ENCODE peak calls at places on chromosome 12, in six cellular contexts. Y is astrocyte of the spinal cord, E is body of pancreas, C is dorsolateral prefrontal cortex, K is stomach, L is NB4. R is an unnamed sample.

GRCh38 chr12:175250-175649 is 38.7 kb downstream of the SLC6A12 start:
- DNase-seq in Y (no peak), E (no peak), C (no peak), K (no peak), L (no peak), R (no peak)

GRCh38 chr12:12975322-12976077 is 23.5 kb upstream of the GPRC5D start:
- DNase-seq in Y (peak), E (no peak), C (peak), K (peak), L (peak), R (no peak)

GRCh38 chr12:78293039-78293686 is 462.5 kb downstream of the NAV3 start:
- DNase-seq in Y (no peak), E (no peak), C (no peak), K (no peak), L (no peak), R (no peak)

GRCh38 chr12:32583535-32583934 is 95.6 kb upstream of the DNM1L start:
- DNase-seq in Y (peak), E (no peak), C (no peak), K (no peak), L (peak), R (no peak)

GRCh38 chr12:108358580-108358965 is 19.5 kb upstream of the CMKLR1 start:
- DNase-seq in Y (no peak), E (no peak), C (no peak), K (no peak), L (no peak), R (no peak)

GRCh38 chr12:28497889-28498411 is 307.7 kb downstream of the CCDC91 start:
- DNase-seq in Y (peak), E (no peak), C (no peak), K (no peak), L (no peak), R (no peak)

GRCh38 chr12:68855111-68855510 is 47.1 kb downstream of the MDM2 start:
- DNase-seq in Y (no peak), E (no peak), C (no peak), K (no peak), L (no peak), R (no peak)

GRCh38 chr12:115412821-115413220 is 728.8 kb upstream of the TBX3 start:
- DNase-seq in Y (peak), E (no peak), C (no peak), K (no peak), L (no peak), R (no peak)

GRCh38 chr12:93115646-93116045 is 186.6 kb upstream of the EEA1 start:
- DNase-seq in Y (no peak), E (no peak), C (no peak), K (no peak), L (no peak), R (no peak)

GRCh38 chr12:117363953-117364486 is 2.6 kb upstream of the NOS1 start:
- DNase-seq in Y (no peak), E (no peak), C (no peak), K (no peak), L (no peak), R (no peak)

GRCh38 chr12:57632369-57632897 is 568 bp downstream of the B4GALNT1 start:
- DNase-seq in Y (no peak), E (no peak), C (no peak), K (no peak), L (no peak), R (no peak)

GRCh38 chr12:48454675-48455074 is 17.7 kb upstream of the ANP32D start:
- DNase-seq in Y (peak), E (no peak), C (no peak), K (no peak), L (peak), R (no peak)

GRCh38 chr12:123070267-123071081 is 80.4 kb downstream of the PITPNM2 start:
- DNase-seq in Y (no peak), E (no peak), C (no peak), K (no peak), L (no peak), R (no peak)

GRCh38 chr12:867905-868304 is 81.6 kb downstream of the RAD52 start:
- DNase-seq in Y (no peak), E (no peak), C (no peak), K (no peak), L (no peak), R (no peak)

GRCh38 chr12:18461738-18462137 is 200.4 kb downstream of the PIK3C2G start:
- DNase-seq in Y (no peak), E (no peak), C (no peak), K (no peak), L (no peak), R (no peak)

GRCh38 chr12:111686574-111687105 is 787 bp downstream of the ACAD10 start:
- DNase-seq in Y (no peak), E (no peak), C (no peak), K (no peak), L (peak), R (no peak)

GRCh38 chr12:117235261-117235660 is 45.0 kb upstream of the FBXO21 start:
- DNase-seq in Y (no peak), E (no peak), C (no peak), K (no peak), L (no peak), R (no peak)

GRCh38 chr12:65666876-65667275 is 157.4 kb upstream of the HMGA2 start:
- DNase-seq in Y (peak), E (no peak), C (no peak), K (no peak), L (no peak), R (no peak)

GRCh38 chr12:1590083-1590979 is 4.0 kb downstream of the FBXL14 start:
- DNase-seq in Y (peak), E (no peak), C (peak), K (no peak), L (no peak), R (no peak)

GRCh38 chr12:27970981-27971489 is 1.5 kb downstream of the PTHLH start:
- DNase-seq in Y (peak), E (peak), C (no peak), K (no peak), L (no peak), R (no peak)

GRCh38 chr12:51678086-51678724 is 87.2 kb downstream of the SCN8A start:
- DNase-seq in Y (peak), E (peak), C (no peak), K (peak), L (peak), R (no peak)

GRCh38 chr12:25521625-25522256 is 31.3 kb downstream of the LMNTD1 start:
- DNase-seq in Y (no peak), E (no peak), C (no peak), K (no peak), L (no peak), R (no peak)

GRCh38 chr12:82966160-82966559 is 279.5 kb downstream of the TMTC2 start:
- DNase-seq in Y (no peak), E (no peak), C (no peak), K (no peak), L (peak), R (no peak)

GRCh38 chr12:93468008-93468371 is 676 bp downstream of the MRPL42 start:
- DNase-seq in Y (no peak), E (no peak), C (no peak), K (no peak), L (no peak), R (no peak)

GRCh38 chr12:113241191-113242017 is 20.1 kb downstream of the TPCN1 start:
- DNase-seq in Y (peak), E (peak), C (no peak), K (peak), L (peak), R (peak)

DNA sequence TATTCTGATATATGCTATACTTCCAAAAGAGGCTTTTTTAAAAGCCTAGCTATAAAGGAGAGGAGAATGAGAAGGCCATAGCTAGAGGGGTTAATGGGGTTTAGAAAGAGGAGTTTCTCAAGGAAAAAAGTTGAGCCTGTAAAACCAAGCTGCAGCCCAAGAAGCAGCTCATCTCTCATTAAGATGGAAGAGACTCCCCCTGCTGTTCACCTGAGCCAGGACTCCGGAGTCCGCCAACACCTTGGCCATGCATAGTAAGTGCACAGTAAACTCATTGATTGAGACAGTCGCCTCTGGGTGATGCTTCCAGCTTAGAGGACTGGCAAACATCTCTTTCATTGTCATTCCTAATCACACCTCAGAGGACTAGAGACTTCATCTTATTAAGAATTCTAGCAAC is 46.2 kb downstream of the ANO2 start:
- DNase-seq in Y (no peak), E (no peak), C (no peak), K (no peak), L (no peak), R (no peak)
- TF ChIP-seq CTCF in Y (no peak), E (no peak), C (no peak), K (no peak), L (no peak), R (peak)

GRCh38 chr12:62697893-62698292 is 231.3 kb downstream of the MON2 start:
- DNase-seq in Y (no peak), E (no peak), C (no peak), K (no peak), L (no peak), R (no peak)

GRCh38 chr12:62701492-62701891 is 233.5 kb downstream of the PPM1H start:
- DNase-seq in Y (no peak), E (no peak), C (no peak), K (no peak), L (no peak), R (no peak)

GRCh38 chr12:62700091-62700490 is 233.5 kb downstream of the MON2 start:
- DNase-seq in Y (no peak), E (no peak), C (no peak), K (no peak), L (no peak), R (no peak)

GRCh38 chr12:62698701-62699101 is 232.1 kb downstream of the MON2 start:
- DNase-seq in Y (peak), E (no peak), C (no peak), K (no peak), L (no peak), R (no peak)

DNA sequence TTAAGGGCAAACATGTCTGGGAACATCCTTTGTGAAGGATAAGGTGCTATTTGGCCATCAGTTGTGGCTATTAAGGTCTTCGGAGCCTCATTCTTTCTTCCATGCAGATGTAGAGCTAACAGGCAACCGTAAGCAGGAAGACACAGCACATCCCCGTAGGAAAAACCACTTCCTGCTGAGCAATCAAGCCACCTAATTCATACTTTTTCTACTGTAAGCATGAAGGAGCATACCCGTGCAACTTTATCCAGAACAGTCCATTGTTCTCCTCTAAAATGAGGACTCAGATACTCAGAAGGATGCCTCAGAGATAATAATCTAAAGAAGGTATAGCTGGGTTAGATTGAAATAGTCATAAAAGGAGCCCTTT is 232.0 kb downstream of the PPM1H start:
- DNase-seq in Y (peak), E (no peak), C (no peak), K (no peak), L (peak), R (no peak)
- H3K4me3 ChIP-seq in Y (no peak), E (no peak), C (no peak), K (no peak), L (no peak), R (no peak)

GRCh38 chr12:79549531-79550271 is 141.1 kb downstream of the PAWR start:
- DNase-seq in Y (peak), E (no peak), C (no peak), K (no peak), L (no peak), R (no peak)
- TF ChIP-seq CTCF in Y (no peak), E (no peak), C (no peak), K (no peak), L (no peak), R (no peak)

GRCh38 chr12:128266086-128266485 is 884 bp upstream of the TMEM132C start:
- DNase-seq in Y (no peak), E (no peak), C (no peak), K (no peak), L (no peak), R (no peak)
- H3K4me3 ChIP-seq in Y (no peak), E (no peak), C (peak), K (no peak), L (no peak), R (no peak)

GRCh38 chr12:53221203-53222076 is 10.6 kb downstream of the RARG start:
- DNase-seq in Y (peak), E (peak), C (peak), K (peak), L (peak), R (no peak)
- TF ChIP-seq CTCF in Y (peak), E (no peak), C (no peak), K (no peak), L (peak), R (peak)

GRCh38 chr12:124608451-124608870 is 41.0 kb upstream of the NCOR2 start:
- DNase-seq in Y (no peak), E (no peak), C (no peak), K (no peak), L (peak), R (no peak)
- H3K4me3 ChIP-seq in Y (no peak), E (no peak), C (no peak), K (no peak), L (no peak), R (no peak)

GRCh38 chr12:2641761-2642160 is 153.0 kb upstream of the FKBP4 start:
- DNase-seq in Y (no peak), E (no peak), C (peak), K (no peak), L (no peak), R (no peak)

GRCh38 chr12:2641209-2641608 is 153.6 kb upstream of the FKBP4 start:
- DNase-seq in Y (peak), E (no peak), C (peak), K (no peak), L (peak), R (no peak)

GRCh38 chr12:2639020-2639298 is 155.8 kb upstream of the FKBP4 start:
- DNase-seq in Y (no peak), E (no peak), C (no peak), K (no peak), L (no peak), R (no peak)

GRCh38 chr12:2640709-2641108 is 154.1 kb upstream of the FKBP4 start:
- DNase-seq in Y (peak), E (no peak), C (peak), K (peak), L (peak), R (peak)

DNA sequence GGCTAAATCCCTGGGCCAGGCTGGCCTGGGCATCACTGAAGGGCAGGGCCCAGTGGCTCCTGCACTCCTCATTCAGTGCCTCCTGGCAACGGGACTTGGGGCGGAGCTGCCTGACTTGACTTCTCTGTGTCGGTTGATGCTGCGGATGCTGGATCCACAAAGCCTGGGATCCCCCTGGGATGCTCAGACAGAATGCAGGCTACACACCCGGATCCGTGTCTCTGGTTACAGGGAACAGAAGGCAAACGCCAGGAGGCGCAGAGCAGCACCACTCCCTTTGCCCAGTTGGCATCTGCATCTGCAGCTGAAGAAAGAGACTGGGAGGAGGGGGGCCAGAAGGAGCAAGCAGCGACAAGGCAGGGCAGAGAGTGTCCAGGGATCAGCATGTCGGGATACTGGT is 154.5 kb upstream of the FKBP4 start:
- DNase-seq in Y (no peak), E (no peak), C (peak), K (no peak), L (no peak), R (no peak)
- TF ChIP-seq CTCF in Y (peak), E (no peak), C (peak), K (no peak), L (no peak), R (no peak)

DNA sequence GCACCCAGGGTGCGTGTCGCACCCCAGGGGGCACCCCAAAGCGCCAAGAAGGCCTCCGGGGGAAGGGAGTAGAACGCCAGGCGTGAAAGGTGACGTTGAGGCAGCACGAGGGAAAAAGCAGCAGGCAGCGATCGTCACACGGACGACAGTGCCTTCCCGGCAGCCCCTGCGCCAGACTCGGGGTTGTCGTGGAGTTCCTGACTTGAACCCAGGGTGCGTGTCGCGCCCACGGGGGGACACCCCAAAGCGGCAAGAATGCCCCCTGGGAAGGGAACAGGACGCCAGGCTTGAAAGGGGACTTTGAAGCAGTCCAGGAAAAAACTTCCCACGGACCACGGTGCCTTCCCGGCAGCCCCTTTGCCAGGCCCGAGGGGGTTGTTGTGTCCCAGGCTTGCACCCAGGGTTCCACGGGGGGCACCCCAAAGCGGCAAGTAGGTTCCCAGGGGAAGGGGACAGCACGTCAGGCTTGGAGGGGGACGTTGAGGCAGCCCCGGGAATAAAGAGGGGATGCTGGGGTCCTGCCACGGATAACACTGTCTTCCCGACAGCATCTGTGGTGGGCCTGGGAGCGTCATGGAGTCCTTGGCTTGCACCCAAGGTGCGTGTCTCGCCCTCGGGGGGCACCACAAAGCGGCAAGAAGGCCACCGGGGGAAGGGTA is 159.2 kb upstream of the ALG10B start:
- DNase-seq in Y (no peak), E (no peak), C (no peak), K (no peak), L (no peak), R (no peak)
- H3K4me3 ChIP-seq in Y (no peak), E (no peak), C (no peak), K (no peak), L (no peak), R (no peak)

GRCh38 chr12:54369597-54370217 is 5.4 kb upstream of the GPR84 start:
- DNase-seq in Y (no peak), E (no peak), C (no peak), K (no peak), L (peak), R (no peak)
- TF ChIP-seq CTCF in Y (no peak), E (no peak), C (no peak), K (no peak), L (no peak), R (no peak)

GRCh38 chr12:106459124-106459523 is 101.6 kb downstream of the POLR3B start:
- DNase-seq in Y (no peak), E (no peak), C (no peak), K (no peak), L (no peak), R (no peak)

GRCh38 chr12:106459534-106459933 is 102.0 kb downstream of the POLR3B start:
- DNase-seq in Y (no peak), E (no peak), C (no peak), K (no peak), L (no peak), R (no peak)

GRCh38 chr12:106461730-106462129 is 104.2 kb downstream of the POLR3B start:
- DNase-seq in Y (no peak), E (no peak), C (no peak), K (no peak), L (no peak), R (no peak)
- H3K4me3 ChIP-seq in Y (no peak), E (no peak), C (no peak), K (no peak), L (no peak), R (no peak)